ENCODE peak calls at places on chromosomes 4 and X, in eight cellular contexts. U is T-cell; E is mesothelial cell of epicardium; P is activated T-helper 1 cell treated with anti-CD3 and anti-CD28 coated beads, Interleukin-2, amount 50 U/mL, for 16 hours; I is activated CD8-positive, alpha-beta memory T cell treated with anti-CD3 and anti-CD28 coated beads for 4 hours; M is GM20000; X is SHP77 treated with DMSO at 0.1 percent for 48 hours; S is thoracic aorta. V is an unnamed sample.

GRCh38 chr4:139934336-139934735 is 219.6 kb downstream of the MAML3 start:
- DNase-seq in U (no peak), E (no peak), P (no peak), I (no peak), M (no peak), X (no peak), S (no peak), V (peak)

GRCh38 chrX:66053414-66053813 is 13.5 kb upstream of the VSIG4 start:
- DNase-seq in U (no peak), E (no peak), P (no peak), I (no peak), M (no peak), X (no peak), S (no peak), V (no peak)

GRCh38 chr4:26726655-26727387 is 133.8 kb upstream of the STIM2 start:
- DNase-seq in U (no peak), E (no peak), P (no peak), I (no peak), M (no peak), X (no peak), S (no peak), V (no peak)

GRCh38 chr4:138510053-138510452 is 267.9 kb upstream of the SLC7A11 start:
- DNase-seq in U (no peak), E (no peak), P (no peak), I (no peak), M (no peak), X (no peak), S (no peak), V (peak)

GRCh38 chr4:25531272-25531671 is 124.4 kb upstream of the SLC34A2 start:
- DNase-seq in U (no peak), E (no peak), P (no peak), I (no peak), M (no peak), X (no peak), S (no peak), V (no peak)

GRCh38 chr4:69075061-69075792 is 21.0 kb upstream of the UGT2B7 start:
- DNase-seq in U (no peak), E (no peak), P (no peak), I (no peak), M (no peak), X (no peak), S (no peak), V (peak)

GRCh38 chrX:40326186-40326965 is 228.6 kb upstream of the BCOR start:
- DNase-seq in U (no peak), E (no peak), P (no peak), I (no peak), M (no peak), X (no peak), S (no peak), V (no peak)

GRCh38 chrX:104972737-104973136 is 247.8 kb downstream of the TEX13A start:
- DNase-seq in U (no peak), E (no peak), P (no peak), I (no peak), M (no peak), X (no peak), S (no peak), V (no peak)

GRCh38 chr4:2696423-2696822 is 59.7 kb downstream of the TNIP2 start:
- DNase-seq in U (no peak), E (no peak), P (no peak), I (no peak), M (peak), X (no peak), S (no peak), V (no peak)

GRCh38 chr4:40750461-40751258 is 905 bp downstream of the NSUN7 start:
- DNase-seq in U (no peak), E (peak), P (no peak), I (no peak), M (no peak), X (no peak), S (no peak), V (peak)

GRCh38 chr4:153126137-153126536 is 78.1 kb upstream of the TRIM2 start:
- DNase-seq in U (no peak), E (no peak), P (no peak), I (no peak), M (no peak), X (no peak), S (no peak), V (peak)

GRCh38 chr4:52643846-52644245 is 15.3 kb downstream of the USP46 start:
- DNase-seq in U (no peak), E (peak), P (no peak), I (no peak), M (no peak), X (peak), S (peak), V (peak)

GRCh38 chr4:174454815-174455473 is 67.3 kb downstream of the HPGD start:
- DNase-seq in U (no peak), E (no peak), P (no peak), I (no peak), M (no peak), X (no peak), S (no peak), V (no peak)

GRCh38 chr4:67871867-67872266 is 11.9 kb downstream of the TMPRSS11D start:
- DNase-seq in U (no peak), E (no peak), P (no peak), I (no peak), M (peak), X (peak), S (no peak), V (peak)

GRCh38 chr4:71290074-71290473 is 48.7 kb upstream of the SLC4A4 start:
- DNase-seq in U (no peak), E (no peak), P (no peak), I (no peak), M (no peak), X (no peak), S (no peak), V (peak)

GRCh38 chrX:86910602-86911311 is 606.8 kb upstream of the KLHL4 start:
- DNase-seq in U (no peak), E (no peak), P (no peak), I (no peak), M (no peak), X (no peak), S (no peak), V (no peak)

GRCh38 chrX:16785247-16786138 is 773 bp upstream of the TXLNG start:
- DNase-seq in U (no peak), E (peak), P (no peak), I (no peak), M (no peak), X (no peak), S (no peak), V (no peak)

GRCh38 chr4:10185518-10186227 is 69.1 kb upstream of the WDR1 start:
- DNase-seq in U (no peak), E (no peak), P (no peak), I (no peak), M (no peak), X (no peak), S (no peak), V (no peak)

GRCh38 chrX:134162032-134162431 is 75.0 kb upstream of the CCDC160 start:
- DNase-seq in U (no peak), E (no peak), P (no peak), I (no peak), M (no peak), X (no peak), S (no peak), V (no peak)

GRCh38 chrX:111244238-111244750 is 26.0 kb downstream of the CAPN6 start:
- DNase-seq in U (no peak), E (no peak), P (no peak), I (no peak), M (peak), X (peak), S (no peak), V (peak)

V was measured in foreskin fibroblast.